ENCODE peak calls at places on chromosomes 6 and 20, in ten cellular contexts. E, P, R, L, O, Q, Y, K, D and M are unnamed samples.
A peak's percentile ranks its signal among the peaks of the same experiment; 100 is the strongest.

GRCh38 chr6:136035378-136036070 is 184.0 kb downstream of the PDE7B start:
- DNase-seq in D (no peak), Y (no peak), Q (no peak), K (no peak), P (no peak), O (no peak), E (no peak), L (peak; percentile 43), R (no peak), M (no peak)

GRCh38 chr20:48826883-48827771 is 672 bp downstream of the PREX1 start:
- DNase-seq in P (no peak), L (no peak), R (no peak), E (no peak), D (no peak), Y (no peak), K (no peak), O (no peak), Q (peak; percentile 70), M (peak; percentile 19)

GRCh38 chr6:163352011-163352685 is 62.4 kb upstream of the QKI start:
- DNase-seq in O (no peak), R (no peak), L (no peak), K (no peak), P (no peak), Y (no peak), Q (no peak), E (no peak), D (no peak), M (no peak)

GRCh38 chr6:8086755-8087306 is 15.5 kb downstream of the EEF1E1 start:
- DNase-seq in L (no peak), R (no peak), P (no peak), K (no peak), Q (no peak), D (no peak), Y (no peak), O (no peak), E (no peak), M (no peak)

GRCh38 chr20:361562-361961 is 14.7 kb downstream of the NRSN2 start:
- DNase-seq in Y (no peak), P (no peak), D (no peak), E (no peak), R (no peak), O (no peak), Q (no peak), K (no peak), L (no peak), M (no peak)

GRCh38 chr20:19934792-19935491 is 82.2 kb upstream of the NAA20 start:
- DNase-seq in D (peak; percentile 75), P (peak; percentile 37), L (peak; percentile 82), Y (peak; percentile 74), Q (peak; percentile 75), K (peak; percentile 22), O (peak; percentile 49), R (no peak), E (no peak), M (peak; percentile 75)

GRCh38 chr6:52573295-52573694 is 3.6 kb downstream of the TRAM2 start:
- DNase-seq in K (no peak), L (no peak), E (no peak), Y (no peak), R (no peak), P (no peak), O (no peak), D (no peak), Q (no peak), M (no peak)

GRCh38 chr20:57627972-57628650 is 7.9 kb upstream of the ZBP1 start:
- DNase-seq in Q (peak; percentile 64), O (no peak), R (no peak), D (peak; percentile 55), L (peak; percentile 70), K (peak; percentile 38), E (no peak), Y (peak; percentile 64), P (peak; percentile 7), M (peak; percentile 44)

GRCh38 chr6:159969921-159970320 is 1.0 kb downstream of the IGF2R start:
- DNase-seq in E (no peak), Y (no peak), R (no peak), D (peak; percentile 71), Q (no peak), P (no peak), O (peak; percentile 29), K (peak; percentile 83), L (peak; percentile 58), M (peak; percentile 70)

GRCh38 chr6:159970659-159971063 is 1.8 kb downstream of the IGF2R start:
- DNase-seq in L (no peak), R (no peak), P (no peak), O (no peak), D (no peak), Y (no peak), Q (no peak), K (no peak), E (no peak), M (no peak)

GRCh38 chr6:159966981-159967380 is 1.9 kb upstream of the IGF2R start:
- DNase-seq in R (no peak), O (no peak), L (no peak), E (no peak), Y (no peak), D (no peak), K (no peak), P (no peak), Q (no peak), M (no peak)

GRCh38 chr6:159969204-159969912 is 476 bp downstream of the IGF2R start:
- DNase-seq in Y (no peak), L (peak; percentile 48), D (peak; percentile 34), K (peak; percentile 62), Q (peak; percentile 82), O (peak; percentile 57), P (no peak), E (no peak), R (no peak), M (peak; percentile 42)

DNA sequence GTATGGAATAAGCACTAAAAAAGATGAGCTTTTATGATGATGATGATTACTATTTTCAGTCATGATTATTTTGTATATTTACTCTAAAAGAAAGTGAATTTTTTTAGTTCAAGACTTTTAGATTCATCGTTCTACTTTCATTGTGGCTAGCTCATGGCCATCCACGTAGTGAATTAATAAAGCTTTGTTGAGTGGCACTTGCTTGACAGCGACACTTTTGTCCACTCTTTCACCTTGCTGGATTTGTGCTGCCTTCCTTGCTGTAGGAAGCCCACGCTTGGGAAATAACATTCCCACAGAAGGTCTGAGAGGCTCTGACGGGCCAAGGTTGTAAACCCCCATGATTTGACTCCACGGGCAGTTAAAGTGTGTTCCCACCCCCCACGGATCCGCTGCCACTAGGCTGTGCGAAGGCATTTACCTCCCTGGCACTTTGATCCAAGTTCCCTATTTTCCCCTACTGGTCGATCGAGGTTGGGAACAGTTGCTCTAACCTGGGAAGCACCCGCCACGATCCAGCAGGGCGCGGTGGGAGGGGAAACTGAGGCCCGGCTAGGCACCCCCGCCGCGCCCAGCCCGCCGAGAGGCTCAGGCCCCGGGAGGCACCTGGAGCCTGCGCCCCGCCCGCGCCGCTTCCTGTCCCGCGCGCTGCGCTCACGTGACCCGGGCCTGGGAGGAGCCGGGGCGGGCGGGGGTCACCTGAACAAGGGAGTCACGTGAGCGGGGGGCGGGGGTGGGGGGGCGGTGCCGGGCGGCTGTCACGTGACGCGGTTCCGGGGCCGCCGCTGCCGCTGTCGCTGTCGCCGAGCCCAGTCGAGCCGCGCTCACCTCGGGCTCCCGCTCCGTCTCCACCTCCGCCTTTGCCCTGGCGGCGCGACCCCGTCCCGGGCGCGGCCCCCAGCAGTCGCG is at the start of gene IGF2R:
- DNase-seq in R (no peak), K (peak; percentile 99), P (peak; percentile 81), E (peak; percentile 85), D (peak; percentile 96), Y (peak; percentile 93), L (peak; percentile 94), O (peak; percentile 96), Q (peak; percentile 97), M (peak; percentile 96)
- TF ChIP-seq CTCF in R (no peak), K (peak; percentile 13), P (no peak), E (peak; percentile 38), D (no peak), Y (no peak), L (no peak), O (no peak), Q (no peak), M (no peak)

GRCh38 chr6:12490376-12490903 is 200.3 kb downstream of the EDN1 start:
- DNase-seq in Y (no peak), Q (no peak), K (no peak), L (no peak), O (no peak), D (no peak), E (no peak), P (no peak), R (no peak), M (no peak)
- H3K27ac ChIP-seq in Y (no peak overlapping the region), Q (no peak overlapping the region), K (no peak overlapping the region), L (peak overlapping the region; percentile 22), O (no peak overlapping the region), D (peak overlapping the region; percentile 9), E (peak overlapping the region; percentile 49), P (no peak overlapping the region), R (peak overlapping the region; percentile 58), M (no peak overlapping the region)

GRCh38 chr20:53335509-53335908 is 258.1 kb downstream of the ZNF217 start:
- DNase-seq in Q (no peak), P (no peak), R (no peak), Y (no peak), O (no peak), K (no peak), E (no peak), L (no peak), D (no peak), M (no peak)

GRCh38 chr20:53337419-53338101 is 256.1 kb downstream of the ZNF217 start:
- DNase-seq in O (no peak), R (no peak), P (no peak), Y (no peak), E (no peak), D (no peak), Q (no peak), L (no peak), K (peak; percentile 20), M (no peak)

GRCh38 chr20:53338716-53339115 is 254.9 kb downstream of the ZNF217 start:
- DNase-seq in L (no peak), R (no peak), E (no peak), D (no peak), K (no peak), O (no peak), Y (no peak), Q (no peak), P (no peak), M (no peak)

GRCh38 chr20:53334861-53335260 is 258.8 kb downstream of the ZNF217 start:
- DNase-seq in E (no peak), R (no peak), Q (no peak), D (no peak), Y (no peak), P (no peak), O (no peak), K (no peak), L (no peak), M (no peak)

DNA sequence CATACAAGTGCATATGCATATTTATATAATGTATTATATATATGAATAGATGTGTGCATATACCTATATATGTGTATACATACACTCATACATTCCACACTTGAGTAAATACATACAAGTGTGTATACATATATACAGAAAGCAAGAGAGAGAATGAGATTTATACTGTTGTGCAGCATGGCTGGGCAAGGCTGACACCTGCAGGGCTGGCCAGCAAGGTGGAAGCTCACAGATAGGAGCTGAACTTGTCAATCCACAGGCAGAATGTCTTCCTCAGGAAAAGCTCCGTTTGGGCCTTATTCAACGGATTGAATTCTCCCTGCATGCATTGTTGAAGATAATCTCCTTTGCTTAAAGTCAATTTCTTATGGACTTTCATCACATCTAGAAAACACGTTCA is 256.7 kb downstream of the ZNF217 start:
- DNase-seq in O (no peak), K (no peak), Y (no peak), P (no peak), L (no peak), Q (no peak), R (no peak), D (no peak), E (no peak), M (no peak)
- TF ChIP-seq CTCF in O (no peak), K (peak; percentile 5), Y (no peak), P (no peak), L (no peak), Q (no peak), R (peak; percentile 22), D (no peak), E (no peak), M (no peak)

GRCh38 chr20:24787071-24787470 is 162.0 kb upstream of the CST7 start:
- DNase-seq in Y (no peak), K (no peak), L (no peak), E (no peak), P (no peak), Q (no peak), R (no peak), O (no peak), D (no peak), M (no peak)
- H3K27ac ChIP-seq in Y (no peak overlapping the region), K (no peak overlapping the region), L (no peak overlapping the region), E (no peak overlapping the region), P (no peak overlapping the region), Q (no peak overlapping the region), R (no peak overlapping the region), O (no peak overlapping the region), D (no peak overlapping the region), M (no peak overlapping the region)